ENCODE peak calls at places on chromosomes 6 and 20, in ten cellular contexts. One of them, this sample, is unnamed.

GRCh38 chr6:31272856-31273626 is 1.1 kb upstream of the HLA-C start:
- DNase-seq in breast epithelium: no peak
- DNase-seq in spleen: no peak
- DNase-seq in upper lobe of right lung: no peak
- DNase-seq in fibroblast of pulmonary artery: no peak
- DNase-seq in AG10803: no peak
- DNase-seq in fibroblast of the aortic adventitia: peak
- DNase-seq in uterus: no peak
- DNase-seq in AG04450: no peak
- DNase-seq in IMR-90: no peak
- DNase-seq in this sample: no peak

GRCh38 chr6:90468080-90468479 is 118.8 kb downstream of the MAP3K7 start:
- DNase-seq in breast epithelium: no peak
- DNase-seq in spleen: no peak
- DNase-seq in upper lobe of right lung: no peak
- DNase-seq in fibroblast of pulmonary artery: peak
- DNase-seq in AG10803: no peak
- DNase-seq in fibroblast of the aortic adventitia: no peak
- DNase-seq in uterus: no peak
- DNase-seq in AG04450: no peak
- DNase-seq in IMR-90: peak
- DNase-seq in this sample: no peak

GRCh38 chr6:154839546-154839945 is 106.3 kb downstream of the SCAF8 start:
- DNase-seq in breast epithelium: no peak
- DNase-seq in spleen: no peak
- DNase-seq in upper lobe of right lung: no peak
- DNase-seq in fibroblast of pulmonary artery: no peak
- DNase-seq in AG10803: no peak
- DNase-seq in fibroblast of the aortic adventitia: no peak
- DNase-seq in uterus: no peak
- DNase-seq in AG04450: no peak
- DNase-seq in IMR-90: no peak
- DNase-seq in this sample: no peak

GRCh38 chr6:14711056-14711703 is 534.7 kb upstream of the JARID2 start:
- DNase-seq in breast epithelium: no peak
- DNase-seq in spleen: no peak
- DNase-seq in upper lobe of right lung: no peak
- DNase-seq in fibroblast of pulmonary artery: peak
- DNase-seq in AG10803: peak
- DNase-seq in fibroblast of the aortic adventitia: peak
- DNase-seq in uterus: no peak
- DNase-seq in AG04450: peak
- DNase-seq in IMR-90: peak
- DNase-seq in this sample: no peak

GRCh38 chr6:23394699-23395098 is 731.3 kb upstream of the NRSN1 start:
- DNase-seq in breast epithelium: no peak
- DNase-seq in spleen: no peak
- DNase-seq in upper lobe of right lung: no peak
- DNase-seq in fibroblast of pulmonary artery: peak
- DNase-seq in AG10803: no peak
- DNase-seq in fibroblast of the aortic adventitia: no peak
- DNase-seq in uterus: no peak
- DNase-seq in AG04450: no peak
- DNase-seq in IMR-90: peak
- DNase-seq in this sample: no peak

GRCh38 chr6:25369043-25369442 is 89.9 kb downstream of the CARMIL1 start:
- DNase-seq in breast epithelium: no peak
- DNase-seq in spleen: no peak
- DNase-seq in upper lobe of right lung: no peak
- DNase-seq in fibroblast of pulmonary artery: no peak
- DNase-seq in AG10803: no peak
- DNase-seq in fibroblast of the aortic adventitia: peak
- DNase-seq in uterus: no peak
- DNase-seq in AG04450: no peak
- DNase-seq in IMR-90: no peak
- DNase-seq in this sample: no peak

GRCh38 chr6:85085875-85086274 is 321.5 kb upstream of the TBX18 start:
- DNase-seq in breast epithelium: no peak
- DNase-seq in spleen: no peak
- DNase-seq in upper lobe of right lung: no peak
- DNase-seq in fibroblast of pulmonary artery: no peak
- DNase-seq in AG10803: no peak
- DNase-seq in fibroblast of the aortic adventitia: no peak
- DNase-seq in uterus: no peak
- DNase-seq in AG04450: no peak
- DNase-seq in IMR-90: no peak
- DNase-seq in this sample: no peak

GRCh38 chr6:78578430-78578829 is 288.9 kb upstream of the IRAK1BP1 start:
- DNase-seq in breast epithelium: no peak
- DNase-seq in spleen: no peak
- DNase-seq in upper lobe of right lung: no peak
- DNase-seq in fibroblast of pulmonary artery: no peak
- DNase-seq in AG10803: no peak
- DNase-seq in fibroblast of the aortic adventitia: no peak
- DNase-seq in uterus: no peak
- DNase-seq in AG04450: no peak
- DNase-seq in IMR-90: no peak
- DNase-seq in this sample: no peak

GRCh38 chr6:110541701-110542309 is 65.4 kb upstream of the SLC22A16 start:
- DNase-seq in breast epithelium: no peak
- DNase-seq in spleen: no peak
- DNase-seq in upper lobe of right lung: no peak
- DNase-seq in fibroblast of pulmonary artery: no peak
- DNase-seq in AG10803: peak
- DNase-seq in fibroblast of the aortic adventitia: peak
- DNase-seq in uterus: no peak
- DNase-seq in AG04450: no peak
- DNase-seq in IMR-90: no peak
- DNase-seq in this sample: no peak

GRCh38 chr6:138509371-138509770 is 10.1 kb upstream of the NHSL1 start:
- DNase-seq in breast epithelium: peak
- DNase-seq in spleen: no peak
- DNase-seq in upper lobe of right lung: no peak
- DNase-seq in fibroblast of pulmonary artery: peak
- DNase-seq in AG10803: peak
- DNase-seq in fibroblast of the aortic adventitia: peak
- DNase-seq in uterus: no peak
- DNase-seq in AG04450: no peak
- DNase-seq in IMR-90: peak
- DNase-seq in this sample: no peak
- TF ChIP-seq CTCF in breast epithelium: peak
- TF ChIP-seq CTCF in spleen: peak
- TF ChIP-seq CTCF in upper lobe of right lung: peak
- TF ChIP-seq CTCF in fibroblast of pulmonary artery: peak
- TF ChIP-seq CTCF in AG10803: peak
- TF ChIP-seq CTCF in fibroblast of the aortic adventitia: peak
- TF ChIP-seq CTCF in uterus: peak
- TF ChIP-seq CTCF in AG04450: peak
- TF ChIP-seq CTCF in IMR-90: peak
- TF ChIP-seq CTCF in this sample: peak

DNA sequence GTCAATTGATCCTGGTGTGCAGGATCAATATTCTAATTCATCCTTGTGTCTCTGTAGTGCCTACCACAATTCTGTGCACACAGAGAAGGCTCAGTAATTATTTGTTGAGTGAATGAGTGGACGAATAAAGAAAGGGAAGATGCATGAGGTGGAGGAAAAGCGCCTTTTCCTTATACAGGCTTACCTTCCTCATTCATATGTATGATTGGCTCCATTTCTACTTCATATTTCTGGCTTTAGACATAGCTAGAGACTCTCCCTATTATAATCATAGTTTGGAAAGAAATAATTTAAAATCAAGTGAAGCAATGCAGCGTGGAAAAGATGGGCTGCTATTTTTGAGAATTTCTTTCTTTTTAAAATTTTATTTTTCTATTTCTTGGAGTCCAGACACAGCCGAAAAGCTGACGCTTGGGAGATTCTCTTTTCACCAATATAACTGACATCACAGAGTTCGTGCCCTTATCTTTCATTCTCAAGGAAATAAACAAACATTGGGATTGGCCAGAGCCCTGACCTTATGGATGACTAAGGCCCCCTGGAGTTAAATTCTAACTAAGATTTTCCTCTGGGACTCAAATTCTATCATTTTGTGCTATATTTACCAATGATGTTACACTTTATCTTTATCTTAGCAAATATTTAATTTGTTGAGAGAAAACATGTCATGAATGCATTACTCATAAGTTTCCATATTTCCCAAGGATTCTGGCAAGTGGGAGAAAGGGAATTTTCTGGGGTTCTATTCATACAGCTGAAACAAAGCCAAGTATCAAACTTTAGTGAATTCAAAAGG is 48.1 kb downstream of the PRL start:
- DNase-seq in breast epithelium: no peak
- DNase-seq in spleen: no peak
- DNase-seq in upper lobe of right lung: no peak
- DNase-seq in fibroblast of pulmonary artery: peak
- DNase-seq in AG10803: no peak
- DNase-seq in fibroblast of the aortic adventitia: peak
- DNase-seq in uterus: no peak
- DNase-seq in AG04450: no peak
- DNase-seq in IMR-90: peak
- DNase-seq in this sample: no peak
- H3K4me3 ChIP-seq in breast epithelium: no peak
- H3K4me3 ChIP-seq in spleen: no peak
- H3K4me3 ChIP-seq in upper lobe of right lung: no peak
- H3K4me3 ChIP-seq in fibroblast of pulmonary artery: no peak
- H3K4me3 ChIP-seq in AG10803: no peak
- H3K4me3 ChIP-seq in fibroblast of the aortic adventitia: no peak
- H3K4me3 ChIP-seq in uterus: no peak
- H3K4me3 ChIP-seq in AG04450: no peak
- H3K4me3 ChIP-seq in IMR-90: no peak
- H3K4me3 ChIP-seq in this sample: no peak

GRCh38 chr20:62451970-62452369 is 23.8 kb downstream of the GATA5 start:
- DNase-seq in breast epithelium: no peak
- DNase-seq in spleen: no peak
- DNase-seq in upper lobe of right lung: no peak
- DNase-seq in fibroblast of pulmonary artery: no peak
- DNase-seq in AG10803: no peak
- DNase-seq in fibroblast of the aortic adventitia: no peak
- DNase-seq in uterus: no peak
- DNase-seq in AG04450: no peak
- DNase-seq in IMR-90: no peak
- DNase-seq in this sample: no peak

GRCh38 chr20:62448038-62448437 is 20.7 kb upstream of the RBBP8NL start:
- DNase-seq in breast epithelium: no peak
- DNase-seq in spleen: no peak
- DNase-seq in upper lobe of right lung: no peak
- DNase-seq in fibroblast of pulmonary artery: no peak
- DNase-seq in AG10803: no peak
- DNase-seq in fibroblast of the aortic adventitia: no peak
- DNase-seq in uterus: no peak
- DNase-seq in AG04450: no peak
- DNase-seq in IMR-90: no peak
- DNase-seq in this sample: no peak

GRCh38 chr20:62448788-62449187 is 21.4 kb upstream of the RBBP8NL start:
- DNase-seq in breast epithelium: no peak
- DNase-seq in spleen: no peak
- DNase-seq in upper lobe of right lung: no peak
- DNase-seq in fibroblast of pulmonary artery: no peak
- DNase-seq in AG10803: no peak
- DNase-seq in fibroblast of the aortic adventitia: no peak
- DNase-seq in uterus: no peak
- DNase-seq in AG04450: no peak
- DNase-seq in IMR-90: no peak
- DNase-seq in this sample: no peak

GRCh38 chr20:62451156-62451767 is 23.9 kb upstream of the RBBP8NL start:
- DNase-seq in breast epithelium: no peak
- DNase-seq in spleen: no peak
- DNase-seq in upper lobe of right lung: no peak
- DNase-seq in fibroblast of pulmonary artery: no peak
- DNase-seq in AG10803: no peak
- DNase-seq in fibroblast of the aortic adventitia: no peak
- DNase-seq in uterus: no peak
- DNase-seq in AG04450: no peak
- DNase-seq in IMR-90: no peak
- DNase-seq in this sample: no peak

GRCh38 chr20:62449951-62450815 is 22.8 kb upstream of the RBBP8NL start:
- DNase-seq in breast epithelium: no peak
- DNase-seq in spleen: no peak
- DNase-seq in upper lobe of right lung: no peak
- DNase-seq in fibroblast of pulmonary artery: no peak
- DNase-seq in AG10803: no peak
- DNase-seq in fibroblast of the aortic adventitia: no peak
- DNase-seq in uterus: no peak
- DNase-seq in AG04450: no peak
- DNase-seq in IMR-90: no peak
- DNase-seq in this sample: no peak
- TF ChIP-seq CTCF in breast epithelium: no peak
- TF ChIP-seq CTCF in spleen: no peak
- TF ChIP-seq CTCF in upper lobe of right lung: no peak
- TF ChIP-seq CTCF in fibroblast of pulmonary artery: no peak
- TF ChIP-seq CTCF in AG10803: no peak
- TF ChIP-seq CTCF in fibroblast of the aortic adventitia: peak
- TF ChIP-seq CTCF in uterus: no peak
- TF ChIP-seq CTCF in AG04450: no peak
- TF ChIP-seq CTCF in IMR-90: no peak
- TF ChIP-seq CTCF in this sample: peak

GRCh38 chr6:52995913-52996685 is 1.0 kb upstream of the GSTA4 start:
- DNase-seq in breast epithelium: peak
- DNase-seq in spleen: peak
- DNase-seq in upper lobe of right lung: no peak
- DNase-seq in fibroblast of pulmonary artery: peak
- DNase-seq in AG10803: peak
- DNase-seq in fibroblast of the aortic adventitia: peak
- DNase-seq in uterus: peak
- DNase-seq in AG04450: peak
- DNase-seq in IMR-90: peak
- DNase-seq in this sample: peak

GRCh38 chr6:52994031-52994788 is 874 bp downstream of the GSTA4 start:
- DNase-seq in breast epithelium: peak
- DNase-seq in spleen: no peak
- DNase-seq in upper lobe of right lung: no peak
- DNase-seq in fibroblast of pulmonary artery: peak
- DNase-seq in AG10803: peak
- DNase-seq in fibroblast of the aortic adventitia: peak
- DNase-seq in uterus: peak
- DNase-seq in AG04450: no peak
- DNase-seq in IMR-90: peak
- DNase-seq in this sample: no peak

GRCh38 chr6:52992980-52993379 is 2.1 kb downstream of the GSTA4 start:
- DNase-seq in breast epithelium: no peak
- DNase-seq in spleen: no peak
- DNase-seq in upper lobe of right lung: no peak
- DNase-seq in fibroblast of pulmonary artery: peak
- DNase-seq in AG10803: peak
- DNase-seq in fibroblast of the aortic adventitia: peak
- DNase-seq in uterus: no peak
- DNase-seq in AG04450: no peak
- DNase-seq in IMR-90: peak
- DNase-seq in this sample: no peak

GRCh38 chr6:52993461-52993860 is 1.6 kb downstream of the GSTA4 start:
- DNase-seq in breast epithelium: no peak
- DNase-seq in spleen: no peak
- DNase-seq in upper lobe of right lung: no peak
- DNase-seq in fibroblast of pulmonary artery: no peak
- DNase-seq in AG10803: peak
- DNase-seq in fibroblast of the aortic adventitia: peak
- DNase-seq in uterus: no peak
- DNase-seq in AG04450: no peak
- DNase-seq in IMR-90: no peak
- DNase-seq in this sample: no peak

DNA sequence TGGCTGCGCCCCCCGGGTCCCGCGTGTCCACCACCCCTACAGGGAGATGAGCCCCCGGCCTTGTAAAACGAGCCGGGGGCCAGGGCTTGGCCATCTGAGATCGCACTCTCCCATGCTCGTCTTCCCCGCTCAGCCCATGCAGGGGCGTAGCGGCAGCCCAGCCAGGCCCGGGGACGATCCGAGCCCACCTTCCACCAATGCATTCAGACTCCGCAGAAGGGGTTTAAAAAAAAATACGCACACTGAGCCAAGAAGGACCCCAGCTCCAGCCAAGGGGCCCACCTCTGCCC is 350 bp downstream of the GSTA4 start:
- DNase-seq in breast epithelium: peak
- DNase-seq in spleen: peak
- DNase-seq in upper lobe of right lung: peak
- DNase-seq in fibroblast of pulmonary artery: peak
- DNase-seq in AG10803: peak
- DNase-seq in fibroblast of the aortic adventitia: no peak
- DNase-seq in uterus: peak
- DNase-seq in AG04450: no peak
- DNase-seq in IMR-90: peak
- DNase-seq in this sample: no peak
- H3K4me3 ChIP-seq in breast epithelium: peak
- H3K4me3 ChIP-seq in spleen: peak
- H3K4me3 ChIP-seq in upper lobe of right lung: peak
- H3K4me3 ChIP-seq in fibroblast of pulmonary artery: peak
- H3K4me3 ChIP-seq in AG10803: peak
- H3K4me3 ChIP-seq in fibroblast of the aortic adventitia: peak
- H3K4me3 ChIP-seq in uterus: peak
- H3K4me3 ChIP-seq in AG04450: peak
- H3K4me3 ChIP-seq in IMR-90: peak
- H3K4me3 ChIP-seq in this sample: peak